ENCODE peak calls at places on chromosomes 12 and 14, in five cellular contexts. One of them, this sample, is unnamed.

GRCh38 chr14:101499080-101499479 is 62.2 kb upstream of the DIO3 start:
- DNase-seq in epithelial cell of esophagus: no peak
- DNase-seq in DND-41: no peak
- DNase-seq in OCI-LY7: no peak
- DNase-seq in A549: no peak
- DNase-seq in this sample: no peak

GRCh38 chr12:65308601-65309071 is 30.2 kb downstream of the MSRB3 start:
- DNase-seq in DND-41: no peak
- DNase-seq in A549: no peak
- DNase-seq in epithelial cell of esophagus: peak
- DNase-seq in OCI-LY7: no peak
- DNase-seq in this sample: peak

GRCh38 chr12:45259732-45260480 is 44.0 kb downstream of the ANO6 start:
- DNase-seq in DND-41: peak
- DNase-seq in OCI-LY7: no peak
- DNase-seq in A549: no peak
- DNase-seq in epithelial cell of esophagus: peak
- DNase-seq in this sample: no peak

GRCh38 chr12:101108130-101108529 is 101.9 kb downstream of the SLC5A8 start:
- DNase-seq in A549: no peak
- DNase-seq in DND-41: no peak
- DNase-seq in epithelial cell of esophagus: no peak
- DNase-seq in OCI-LY7: peak
- DNase-seq in this sample: no peak

GRCh38 chr14:92253381-92253894 is 69.5 kb upstream of the SLC24A4 start:
- DNase-seq in A549: no peak
- DNase-seq in DND-41: no peak
- DNase-seq in OCI-LY7: no peak
- DNase-seq in epithelial cell of esophagus: no peak
- DNase-seq in this sample: no peak

GRCh38 chr14:46433381-46433780 is 218.2 kb downstream of the RPL10L start:
- DNase-seq in epithelial cell of esophagus: no peak
- DNase-seq in OCI-LY7: no peak
- DNase-seq in A549: no peak
- DNase-seq in DND-41: no peak
- DNase-seq in this sample: no peak

GRCh38 chr14:80356413-80356812 is 145.1 kb upstream of the DIO2 start:
- DNase-seq in epithelial cell of esophagus: peak
- DNase-seq in A549: no peak
- DNase-seq in OCI-LY7: peak
- DNase-seq in DND-41: peak
- DNase-seq in this sample: no peak

GRCh38 chr12:46153267-46153872 is 115.5 kb downstream of the SLC38A1 start:
- DNase-seq in DND-41: no peak
- DNase-seq in epithelial cell of esophagus: peak
- DNase-seq in OCI-LY7: peak
- DNase-seq in A549: peak
- DNase-seq in this sample: peak

GRCh38 chr14:70955543-70956480 is 48.6 kb downstream of the PCNX1 start:
- DNase-seq in epithelial cell of esophagus: peak
- DNase-seq in DND-41: peak
- DNase-seq in OCI-LY7: peak
- DNase-seq in A549: no peak
- DNase-seq in this sample: peak

GRCh38 chr14:93105362-93105761 is 10.4 kb downstream of the ITPK1 start:
- DNase-seq in epithelial cell of esophagus: peak
- DNase-seq in DND-41: no peak
- DNase-seq in OCI-LY7: no peak
- DNase-seq in A549: no peak
- DNase-seq in this sample: peak

GRCh38 chr12:9648701-9649531 is 20.6 kb upstream of the CLEC2D start:
- DNase-seq in A549: no peak
- DNase-seq in OCI-LY7: peak
- DNase-seq in epithelial cell of esophagus: peak
- DNase-seq in DND-41: no peak
- DNase-seq in this sample: peak

GRCh38 chr14:101761881-101762529 is 496 bp downstream of the PPP2R5C start:
- DNase-seq in A549: peak
- DNase-seq in OCI-LY7: peak
- DNase-seq in DND-41: peak
- DNase-seq in epithelial cell of esophagus: peak
- DNase-seq in this sample: peak

GRCh38 chr12:103973909-103974308 is 8.2 kb downstream of the TDG start:
- DNase-seq in A549: no peak
- DNase-seq in OCI-LY7: no peak
- DNase-seq in epithelial cell of esophagus: no peak
- DNase-seq in DND-41: no peak
- DNase-seq in this sample: no peak

GRCh38 chr12:94148841-94149780 is 734 bp downstream of the PLXNC1 start:
- DNase-seq in A549: peak
- DNase-seq in epithelial cell of esophagus: peak
- DNase-seq in OCI-LY7: peak
- DNase-seq in DND-41: peak
- DNase-seq in this sample: peak

GRCh38 chr12:54032627-54033100 is at the start of gene HOXC5:
- DNase-seq in A549: peak
- DNase-seq in DND-41: peak
- DNase-seq in epithelial cell of esophagus: peak
- DNase-seq in OCI-LY7: peak
- DNase-seq in this sample: peak

GRCh38 chr14:80095623-80096022 is 115.7 kb downstream of the DIO2 start:
- DNase-seq in A549: peak
- DNase-seq in DND-41: no peak
- DNase-seq in epithelial cell of esophagus: peak
- DNase-seq in OCI-LY7: no peak
- DNase-seq in this sample: no peak

GRCh38 chr12:124391340-124392261 is 96.7 kb downstream of the RFLNA start:
- DNase-seq in A549: no peak
- DNase-seq in DND-41: no peak
- DNase-seq in OCI-LY7: peak
- DNase-seq in epithelial cell of esophagus: peak
- DNase-seq in this sample: peak

GRCh38 chr12:124393831-124394230 is 98.9 kb downstream of the RFLNA start:
- DNase-seq in DND-41: no peak
- DNase-seq in epithelial cell of esophagus: no peak
- DNase-seq in OCI-LY7: no peak
- DNase-seq in A549: no peak
- DNase-seq in this sample: no peak

GRCh38 chr12:124390442-124391116 is 95.7 kb downstream of the RFLNA start:
- DNase-seq in epithelial cell of esophagus: peak
- DNase-seq in OCI-LY7: peak
- DNase-seq in A549: peak
- DNase-seq in DND-41: no peak
- DNase-seq in this sample: peak

GRCh38 chr12:124392991-124393790 is 98.3 kb downstream of the RFLNA start:
- DNase-seq in OCI-LY7: no peak
- DNase-seq in A549: no peak
- DNase-seq in DND-41: no peak
- DNase-seq in epithelial cell of esophagus: peak
- DNase-seq in this sample: no peak

DNA sequence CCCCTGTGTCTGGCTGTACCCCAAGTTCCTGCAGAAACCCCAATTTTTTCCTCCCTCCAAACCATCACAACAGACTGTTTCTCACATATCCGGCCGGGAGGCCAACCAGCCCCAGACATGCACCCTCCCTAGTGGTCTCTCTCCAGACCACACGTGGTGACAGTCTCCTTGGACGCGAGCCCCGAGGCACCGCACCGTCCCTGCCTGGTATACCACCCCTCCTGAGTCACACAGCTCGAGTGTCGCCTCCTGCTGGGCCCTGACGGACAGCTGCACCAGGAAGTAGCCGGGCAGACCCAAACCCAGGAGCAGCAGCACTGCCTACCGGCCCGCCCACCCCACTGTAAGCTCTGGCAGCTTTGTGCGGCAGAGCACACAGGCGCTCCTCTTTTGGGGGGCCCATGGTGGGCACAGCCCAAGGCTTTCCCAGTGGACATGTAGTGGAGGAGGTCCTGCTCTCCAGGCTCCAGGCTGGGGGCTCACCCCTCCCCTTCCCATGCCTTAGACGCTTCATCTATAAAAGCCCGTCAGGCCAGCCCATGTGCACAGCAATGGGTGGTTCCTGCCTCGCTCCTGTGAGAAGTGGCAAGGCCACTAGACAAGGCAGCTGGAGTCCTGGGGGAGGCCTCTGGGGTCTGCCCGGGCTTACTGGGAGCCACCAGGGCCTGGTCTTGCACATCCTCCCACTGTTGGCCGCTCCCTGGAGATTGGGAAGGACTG is 97.5 kb downstream of the RFLNA start:
- DNase-seq in OCI-LY7: peak
- DNase-seq in epithelial cell of esophagus: no peak
- DNase-seq in A549: peak
- DNase-seq in DND-41: no peak
- DNase-seq in this sample: no peak
- TF ChIP-seq CTCF in OCI-LY7: peak
- TF ChIP-seq CTCF in epithelial cell of esophagus: no peak
- TF ChIP-seq CTCF in A549: peak
- TF ChIP-seq CTCF in DND-41: peak
- TF ChIP-seq CTCF in this sample: peak

DNA sequence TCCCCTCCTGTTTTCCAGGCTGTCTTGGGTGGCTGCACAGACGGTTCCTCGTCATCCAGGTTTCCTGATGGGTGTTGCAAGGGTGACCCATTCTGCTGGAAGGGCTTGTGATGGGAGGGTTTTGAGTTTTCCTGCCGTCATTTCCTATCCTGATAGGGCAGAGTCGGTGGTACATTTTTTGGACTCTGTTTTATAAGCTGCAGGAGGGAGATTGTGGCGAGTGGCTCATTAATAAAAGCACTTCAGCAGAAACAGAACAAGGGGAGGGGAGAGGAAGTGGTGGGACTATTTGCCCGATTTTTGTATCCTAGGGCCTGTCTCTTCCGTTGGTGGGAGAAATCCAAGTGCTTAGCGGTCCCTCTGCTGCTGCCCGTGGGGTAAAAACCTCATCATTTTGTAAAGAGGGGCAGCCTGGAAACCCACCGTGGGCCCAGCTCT is 40.0 kb downstream of the TSPAN9 start:
- DNase-seq in DND-41: no peak
- DNase-seq in A549: no peak
- DNase-seq in OCI-LY7: no peak
- DNase-seq in epithelial cell of esophagus: peak
- DNase-seq in this sample: no peak
- H3K4me3 ChIP-seq in DND-41: no peak
- H3K4me3 ChIP-seq in A549: no peak
- H3K4me3 ChIP-seq in OCI-LY7: no peak
- H3K4me3 ChIP-seq in epithelial cell of esophagus: no peak
- H3K4me3 ChIP-seq in this sample: no peak

GRCh38 chr12:6358886-6359285 is 16.5 kb downstream of the SCNN1A start:
- DNase-seq in A549: no peak
- DNase-seq in OCI-LY7: no peak
- DNase-seq in epithelial cell of esophagus: no peak
- DNase-seq in DND-41: no peak
- DNase-seq in this sample: no peak

GRCh38 chr12:6362383-6362782 is 13.0 kb downstream of the SCNN1A start:
- DNase-seq in DND-41: no peak
- DNase-seq in OCI-LY7: no peak
- DNase-seq in A549: no peak
- DNase-seq in epithelial cell of esophagus: no peak
- DNase-seq in this sample: no peak

GRCh38 chr12:6361834-6362233 is 13.5 kb downstream of the SCNN1A start:
- DNase-seq in DND-41: no peak
- DNase-seq in epithelial cell of esophagus: peak
- DNase-seq in A549: peak
- DNase-seq in OCI-LY7: no peak
- DNase-seq in this sample: no peak

GRCh38 chr12:6360578-6361490 is 14.5 kb downstream of the SCNN1A start:
- DNase-seq in A549: no peak
- DNase-seq in epithelial cell of esophagus: no peak
- DNase-seq in OCI-LY7: peak
- DNase-seq in DND-41: no peak
- DNase-seq in this sample: no peak

GRCh38 chr12:6360080-6360571 is 15.2 kb downstream of the SCNN1A start:
- DNase-seq in OCI-LY7: peak
- DNase-seq in epithelial cell of esophagus: no peak
- DNase-seq in DND-41: no peak
- DNase-seq in A549: no peak
- DNase-seq in this sample: no peak
- TF ChIP-seq CTCF in OCI-LY7: no peak
- TF ChIP-seq CTCF in epithelial cell of esophagus: no peak
- TF ChIP-seq CTCF in DND-41: no peak
- TF ChIP-seq CTCF in A549: no peak
- TF ChIP-seq CTCF in this sample: no peak

GRCh38 chr12:118336123-118336522 is 36.6 kb downstream of the TAOK3 start:
- DNase-seq in epithelial cell of esophagus: no peak
- DNase-seq in OCI-LY7: no peak
- DNase-seq in A549: no peak
- DNase-seq in DND-41: no peak
- DNase-seq in this sample: no peak
- H3K4me3 ChIP-seq in epithelial cell of esophagus: no peak
- H3K4me3 ChIP-seq in OCI-LY7: no peak
- H3K4me3 ChIP-seq in A549: peak
- H3K4me3 ChIP-seq in DND-41: no peak
- H3K4me3 ChIP-seq in this sample: no peak

DNA sequence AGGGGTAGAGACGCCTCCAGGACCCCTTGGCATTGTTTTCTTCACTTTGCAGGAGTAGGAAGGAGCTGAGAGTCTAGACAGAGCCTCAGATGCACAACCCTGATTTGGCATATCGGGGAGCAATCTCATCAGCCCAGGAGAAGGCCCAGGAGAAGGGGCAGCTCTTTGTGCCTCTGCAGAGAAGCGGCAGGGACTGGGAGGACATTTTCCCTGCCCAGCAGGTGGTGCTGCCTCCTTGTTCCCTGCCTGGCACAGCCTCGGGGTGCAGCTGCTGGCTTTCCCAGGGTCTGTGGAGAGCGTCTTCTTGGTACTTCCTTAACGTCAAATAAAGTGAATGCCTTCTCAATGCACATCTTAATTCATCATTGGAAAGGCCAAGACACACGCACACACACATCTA is 419.5 kb downstream of the TMEM121 start:
- DNase-seq in DND-41: peak
- DNase-seq in epithelial cell of esophagus: no peak
- DNase-seq in A549: no peak
- DNase-seq in OCI-LY7: no peak
- DNase-seq in this sample: peak
- TF ChIP-seq CTCF in DND-41: peak
- TF ChIP-seq CTCF in epithelial cell of esophagus: no peak
- TF ChIP-seq CTCF in A549: peak
- TF ChIP-seq CTCF in OCI-LY7: no peak
- TF ChIP-seq CTCF in this sample: peak

GRCh38 chr12:49824416-49824815 is 3.8 kb downstream of the NCKAP5L start:
- DNase-seq in OCI-LY7: no peak
- DNase-seq in DND-41: no peak
- DNase-seq in epithelial cell of esophagus: no peak
- DNase-seq in A549: no peak
- DNase-seq in this sample: no peak
- H3K4me3 ChIP-seq in OCI-LY7: no peak
- H3K4me3 ChIP-seq in DND-41: no peak
- H3K4me3 ChIP-seq in epithelial cell of esophagus: no peak
- H3K4me3 ChIP-seq in A549: no peak
- H3K4me3 ChIP-seq in this sample: no peak